ENCODE peak calls at places on chromosomes 13 and 19, in six cellular contexts. One of them, this sample, is unnamed.

GRCh38 chr13:48000559-48001126 is 430 bp downstream of the SUCLA2 start:
- DNase-seq in AG04450: no peak
- DNase-seq in PC-9: no peak
- DNase-seq in K562: peak; percentile 9
- DNase-seq in stomach: peak; percentile 27
- DNase-seq in esophagus squamous epithelium: no peak
- DNase-seq in this sample: peak; percentile 9

GRCh38 chr19:7703332-7703731 is 1.4 kb upstream of the FCER2 start:
- DNase-seq in esophagus squamous epithelium: no peak
- DNase-seq in AG04450: no peak
- DNase-seq in PC-9: no peak
- DNase-seq in K562: no peak
- DNase-seq in stomach: no peak
- DNase-seq in this sample: no peak

GRCh38 chr13:83350569-83350968 is 531.7 kb downstream of the SLITRK1 start:
- DNase-seq in esophagus squamous epithelium: no peak
- DNase-seq in PC-9: no peak
- DNase-seq in AG04450: no peak
- DNase-seq in stomach: no peak
- DNase-seq in K562: no peak
- DNase-seq in this sample: no peak

GRCh38 chr13:52459668-52460067 is 4.4 kb downstream of the CKAP2 start:
- DNase-seq in stomach: no peak
- DNase-seq in AG04450: peak; percentile 21
- DNase-seq in K562: no peak
- DNase-seq in esophagus squamous epithelium: no peak
- DNase-seq in PC-9: no peak
- DNase-seq in this sample: no peak

GRCh38 chr19:14614099-14614412 is 31.2 kb downstream of the CLEC17A start:
- DNase-seq in stomach: no peak
- DNase-seq in esophagus squamous epithelium: no peak
- DNase-seq in AG04450: no peak
- DNase-seq in PC-9: no peak
- DNase-seq in K562: peak; percentile 22
- DNase-seq in this sample: no peak

GRCh38 chr19:39415111-39416046 is 2.9 kb downstream of the PLEKHG2 start:
- DNase-seq in K562: no peak
- DNase-seq in AG04450: no peak
- DNase-seq in stomach: no peak
- DNase-seq in esophagus squamous epithelium: no peak
- DNase-seq in PC-9: no peak
- DNase-seq in this sample: no peak

GRCh38 chr19:29031216-29031615 is 181.7 kb downstream of the UQCRFS1 start:
- DNase-seq in esophagus squamous epithelium: no peak
- DNase-seq in K562: no peak
- DNase-seq in AG04450: no peak
- DNase-seq in PC-9: no peak
- DNase-seq in stomach: no peak
- DNase-seq in this sample: no peak

GRCh38 chr13:113584870-113585671 is 518 bp downstream of the TFDP1 start:
- DNase-seq in esophagus squamous epithelium: no peak
- DNase-seq in PC-9: peak; percentile 32
- DNase-seq in AG04450: no peak
- DNase-seq in stomach: peak; percentile 24
- DNase-seq in K562: peak; percentile 33
- DNase-seq in this sample: peak; percentile 60

GRCh38 chr19:33299061-33299665 is 3.2 kb downstream of the CEBPA start:
- DNase-seq in AG04450: no peak
- DNase-seq in stomach: no peak
- DNase-seq in PC-9: no peak
- DNase-seq in esophagus squamous epithelium: no peak
- DNase-seq in K562: no peak
- DNase-seq in this sample: no peak

GRCh38 chr13:98827449-98827848 is 75.0 kb upstream of the SLC15A1 start:
- DNase-seq in stomach: no peak
- DNase-seq in PC-9: no peak
- DNase-seq in K562: no peak
- DNase-seq in AG04450: no peak
- DNase-seq in esophagus squamous epithelium: no peak
- DNase-seq in this sample: no peak

GRCh38 chr13:100941811-100942361 is 267.3 kb upstream of the TMTC4 start:
- DNase-seq in PC-9: no peak
- DNase-seq in stomach: no peak
- DNase-seq in esophagus squamous epithelium: no peak
- DNase-seq in AG04450: no peak
- DNase-seq in K562: no peak
- DNase-seq in this sample: peak; percentile 24

GRCh38 chr19:44142014-44142523 is 715 bp downstream of the ZNF234 start:
- DNase-seq in AG04450: no peak
- DNase-seq in stomach: no peak
- DNase-seq in K562: peak; percentile 26
- DNase-seq in PC-9: no peak
- DNase-seq in esophagus squamous epithelium: no peak
- DNase-seq in this sample: no peak

GRCh38 chr19:38665950-38666661 is 18.7 kb downstream of the ACTN4 start:
- DNase-seq in PC-9: peak; percentile 81
- DNase-seq in K562: no peak
- DNase-seq in esophagus squamous epithelium: no peak
- DNase-seq in AG04450: no peak
- DNase-seq in stomach: no peak
- DNase-seq in this sample: no peak

GRCh38 chr13:76296751-76297150 is 589.5 kb downstream of the KCTD12 start:
- DNase-seq in stomach: no peak
- DNase-seq in esophagus squamous epithelium: no peak
- DNase-seq in K562: no peak
- DNase-seq in AG04450: no peak
- DNase-seq in PC-9: no peak
- DNase-seq in this sample: no peak

DNA sequence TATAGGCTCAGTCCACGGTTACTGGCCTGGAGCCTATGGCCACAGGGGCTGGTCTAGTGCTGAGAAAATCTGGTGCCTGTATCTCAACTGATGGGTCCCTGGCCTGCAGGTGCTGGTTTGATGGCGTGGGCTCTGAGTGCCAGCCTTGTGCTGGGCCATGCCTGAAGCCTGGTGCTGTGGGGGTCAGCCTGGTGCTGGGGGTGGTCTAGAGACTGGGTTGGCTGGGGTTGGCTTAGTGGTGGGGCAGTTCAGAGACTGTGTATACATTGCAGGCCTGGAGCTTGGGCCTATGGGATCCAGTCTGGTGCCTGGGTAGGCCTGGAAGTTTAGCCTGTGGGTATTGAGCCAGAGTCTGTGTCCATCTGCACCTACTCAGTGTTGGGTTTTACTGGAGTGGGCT is 36.4 kb downstream of the SLC10A2 start:
- DNase-seq in PC-9: no peak
- DNase-seq in AG04450: no peak
- DNase-seq in stomach: no peak
- DNase-seq in esophagus squamous epithelium: no peak
- DNase-seq in K562: no peak
- DNase-seq in this sample: no peak
- H3K27ac ChIP-seq in PC-9: no peak overlapping the region
- H3K27ac ChIP-seq in AG04450: no peak overlapping the region
- H3K27ac ChIP-seq in stomach: no peak overlapping the region
- H3K27ac ChIP-seq in esophagus squamous epithelium: no peak overlapping the region
- H3K27ac ChIP-seq in K562: no peak overlapping the region
- H3K27ac ChIP-seq in this sample: no peak overlapping the region

DNA sequence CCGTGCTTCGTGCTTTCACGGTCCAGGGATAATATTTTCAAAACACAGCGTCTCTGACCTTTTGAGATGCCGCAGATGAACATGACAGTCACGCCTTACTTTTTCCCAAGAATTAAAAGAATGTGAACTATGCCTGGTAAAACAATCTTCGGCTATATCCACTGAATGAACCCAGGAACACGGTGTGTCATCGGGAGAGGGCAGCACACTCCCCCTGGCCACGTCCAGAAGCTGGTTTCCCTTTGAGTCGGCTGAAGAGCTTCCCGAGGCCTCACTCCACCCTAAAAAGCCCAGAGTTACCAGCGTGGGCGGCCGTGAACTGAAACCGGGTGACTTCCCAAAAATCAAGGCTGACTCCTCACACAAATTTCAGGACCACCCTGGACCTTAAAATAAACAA is 22.9 kb upstream of the SHISA2 start:
- DNase-seq in AG04450: no peak
- DNase-seq in esophagus squamous epithelium: no peak
- DNase-seq in PC-9: peak; percentile 0
- DNase-seq in K562: no peak
- DNase-seq in stomach: no peak
- DNase-seq in this sample: no peak
- TF ChIP-seq CTCF in AG04450: no peak
- TF ChIP-seq CTCF in esophagus squamous epithelium: no peak
- TF ChIP-seq CTCF in PC-9: no peak
- TF ChIP-seq CTCF in K562: no peak
- TF ChIP-seq CTCF in stomach: no peak
- TF ChIP-seq CTCF in this sample: no peak

GRCh38 chr19:46849610-46850009 is 1.0 kb downstream of the AP2S1 start:
- DNase-seq in PC-9: peak; percentile 27
- DNase-seq in AG04450: no peak
- DNase-seq in K562: no peak
- DNase-seq in stomach: no peak
- DNase-seq in esophagus squamous epithelium: no peak
- DNase-seq in this sample: no peak
- H3K27ac ChIP-seq in PC-9: peak overlapping the region; percentile 72
- H3K27ac ChIP-seq in AG04450: peak overlapping the region; percentile 87
- H3K27ac ChIP-seq in K562: peak overlapping the region; percentile 88
- H3K27ac ChIP-seq in stomach: peak overlapping the region; percentile 88
- H3K27ac ChIP-seq in esophagus squamous epithelium: peak overlapping the region; percentile 97
- H3K27ac ChIP-seq in this sample: peak overlapping the region; percentile 91

GRCh38 chr13:23175920-23176319 is 4.9 kb upstream of the SGCG start:
- DNase-seq in AG04450: no peak
- DNase-seq in stomach: no peak
- DNase-seq in PC-9: no peak
- DNase-seq in esophagus squamous epithelium: no peak
- DNase-seq in K562: no peak
- DNase-seq in this sample: no peak
- TF ChIP-seq CTCF in AG04450: peak; percentile 49
- TF ChIP-seq CTCF in stomach: no peak
- TF ChIP-seq CTCF in PC-9: peak; percentile 62
- TF ChIP-seq CTCF in esophagus squamous epithelium: no peak
- TF ChIP-seq CTCF in K562: peak; percentile 20
- TF ChIP-seq CTCF in this sample: no peak

GRCh38 chr19:11530432-11530831 is 1.5 kb upstream of the ECSIT start:
- DNase-seq in stomach: peak; percentile 80
- DNase-seq in AG04450: peak; percentile 41
- DNase-seq in PC-9: no peak
- DNase-seq in K562: peak; percentile 80
- DNase-seq in esophagus squamous epithelium: no peak
- DNase-seq in this sample: peak; percentile 86
- H3K27ac ChIP-seq in stomach: peak overlapping the region; percentile 91
- H3K27ac ChIP-seq in AG04450: no peak overlapping the region
- H3K27ac ChIP-seq in PC-9: no peak overlapping the region
- H3K27ac ChIP-seq in K562: no peak overlapping the region
- H3K27ac ChIP-seq in esophagus squamous epithelium: peak overlapping the region; percentile 39
- H3K27ac ChIP-seq in this sample: no peak overlapping the region

DNA sequence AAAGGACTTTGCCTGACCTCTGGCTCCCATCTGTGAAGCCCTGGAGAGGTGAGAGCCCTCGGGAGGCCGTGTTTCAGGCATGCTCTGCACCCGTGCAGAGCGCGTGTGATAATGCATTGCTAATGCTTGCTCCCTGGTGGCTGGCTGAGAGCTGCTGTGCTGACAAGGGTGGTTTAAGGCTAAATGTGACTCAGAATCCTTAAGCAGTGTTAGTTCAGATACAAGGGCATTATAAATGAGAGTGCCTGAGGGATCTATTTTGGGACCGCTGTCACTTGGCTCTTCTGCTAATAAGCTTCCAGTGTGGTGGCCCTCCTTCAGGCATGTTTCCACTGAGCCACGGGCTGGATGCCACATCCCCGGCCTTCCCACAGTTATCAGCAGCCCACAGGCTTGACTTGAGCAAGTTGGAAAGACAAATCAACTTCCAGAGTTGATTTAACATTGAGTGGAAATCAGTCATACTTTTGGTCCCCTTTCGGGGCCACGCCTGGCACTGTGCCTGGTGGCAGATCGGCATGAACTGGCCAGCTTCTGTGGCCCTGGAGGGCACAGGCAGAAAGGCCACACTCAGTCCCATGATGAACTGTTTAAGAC is 17.0 kb downstream of the ALOX5AP start:
- DNase-seq in K562: no peak
- DNase-seq in PC-9: no peak
- DNase-seq in AG04450: no peak
- DNase-seq in esophagus squamous epithelium: no peak
- DNase-seq in stomach: no peak
- DNase-seq in this sample: peak; percentile 60
- TF ChIP-seq CTCF in K562: no peak
- TF ChIP-seq CTCF in PC-9: no peak
- TF ChIP-seq CTCF in AG04450: no peak
- TF ChIP-seq CTCF in esophagus squamous epithelium: no peak
- TF ChIP-seq CTCF in stomach: no peak
- TF ChIP-seq CTCF in this sample: no peak

DNA sequence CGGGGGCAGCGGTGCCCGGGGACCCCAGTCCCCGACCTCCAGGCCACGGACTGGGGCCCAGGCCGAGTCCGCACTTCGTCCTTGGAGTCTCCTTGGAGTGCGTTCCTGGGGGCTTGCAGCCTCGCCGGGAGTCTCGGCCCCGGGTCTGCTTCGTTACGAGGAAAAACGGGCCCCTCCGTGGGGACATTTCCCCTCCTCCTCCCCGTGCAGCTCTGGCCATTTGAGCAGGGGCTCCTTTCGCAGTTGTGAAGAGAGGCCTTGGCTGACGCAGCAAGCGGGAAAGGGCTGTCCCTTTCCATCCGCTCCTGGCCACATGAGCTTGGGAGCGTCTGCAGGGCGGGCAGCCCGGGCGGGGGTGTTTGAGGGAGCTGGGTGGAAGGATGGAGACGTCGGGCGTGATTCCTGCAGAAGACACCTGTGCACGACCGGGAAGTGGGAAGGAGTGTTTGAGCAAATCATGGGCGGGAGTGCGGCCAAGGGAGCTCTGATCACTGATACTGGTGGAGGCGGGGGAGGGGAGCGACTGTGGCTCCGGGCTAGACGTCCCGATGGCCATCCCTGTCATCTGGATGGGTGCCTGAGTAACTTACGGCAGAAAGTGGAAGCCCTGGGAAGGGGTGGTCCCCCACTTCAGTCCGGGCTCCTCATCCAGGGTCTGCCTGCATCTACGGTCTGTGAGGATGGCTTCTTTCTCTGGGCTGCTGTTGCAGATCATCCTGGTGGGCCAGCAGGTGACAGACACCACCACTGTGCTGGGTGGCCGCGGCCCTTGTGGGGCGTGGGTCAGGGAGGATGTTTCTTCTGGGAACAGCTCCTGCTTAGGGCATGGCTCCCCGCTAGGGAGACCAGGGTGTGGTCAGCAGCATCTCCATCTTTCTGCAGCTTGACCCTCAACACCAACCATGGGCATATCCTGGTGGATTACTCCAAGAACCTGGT is 736 bp downstream of the GPI start:
- DNase-seq in PC-9: peak; percentile 35
- DNase-seq in esophagus squamous epithelium: no peak
- DNase-seq in K562: peak; percentile 68
- DNase-seq in stomach: peak; percentile 66
- DNase-seq in AG04450: no peak
- DNase-seq in this sample: peak; percentile 37
- H3K27ac ChIP-seq in PC-9: peak overlapping the region; percentile 52
- H3K27ac ChIP-seq in esophagus squamous epithelium: peak overlapping the region; percentile 78
- H3K27ac ChIP-seq in K562: peak overlapping the region; percentile 85
- H3K27ac ChIP-seq in stomach: peak overlapping the region; percentile 83
- H3K27ac ChIP-seq in AG04450: no peak overlapping the region
- H3K27ac ChIP-seq in this sample: peak overlapping the region; percentile 57

GRCh38 chr19:2579678-2580280 is 103.9 kb downstream of the GADD45B start:
- DNase-seq in stomach: no peak
- DNase-seq in esophagus squamous epithelium: no peak
- DNase-seq in AG04450: no peak
- DNase-seq in K562: no peak
- DNase-seq in PC-9: no peak
- DNase-seq in this sample: no peak
- TF ChIP-seq CTCF in stomach: peak; percentile 49
- TF ChIP-seq CTCF in esophagus squamous epithelium: no peak
- TF ChIP-seq CTCF in AG04450: no peak
- TF ChIP-seq CTCF in K562: no peak
- TF ChIP-seq CTCF in PC-9: peak; percentile 58
- TF ChIP-seq CTCF in this sample: no peak

GRCh38 chr13:44433863-44434262 is 60.2 kb downstream of the SERP2 start:
- DNase-seq in esophagus squamous epithelium: no peak
- DNase-seq in K562: no peak
- DNase-seq in stomach: no peak
- DNase-seq in AG04450: no peak
- DNase-seq in PC-9: no peak
- DNase-seq in this sample: no peak
- H3K27ac ChIP-seq in esophagus squamous epithelium: peak overlapping the region; percentile 89
- H3K27ac ChIP-seq in K562: no peak overlapping the region
- H3K27ac ChIP-seq in stomach: peak overlapping the region; percentile 98
- H3K27ac ChIP-seq in AG04450: no peak overlapping the region
- H3K27ac ChIP-seq in PC-9: peak overlapping the region; percentile 93
- H3K27ac ChIP-seq in this sample: no peak overlapping the region